ENCODE peak calls at places on chromosomes 7 and 10, in eight cellular contexts. U, R, C, H, M, L, Q and I are unnamed samples.

GRCh38 chr10:47024399-47025252 is 113.4 kb downstream of the PTPN20 start:
- DNase-seq in U (peak), R (peak), C (peak), H (peak), M (peak), L (peak), Q (peak), I (peak)

GRCh38 chr10:24432478-24433416 is 223.8 kb downstream of the KIAA1217 start:
- DNase-seq in U (no peak), R (no peak), C (no peak), H (no peak), M (peak), L (no peak), Q (peak), I (no peak)

GRCh38 chr7:159019111-159019510 is 125.6 kb downstream of the VIPR2 start:
- DNase-seq in U (no peak), R (no peak), C (no peak), H (no peak), M (peak), L (no peak), Q (no peak), I (no peak)

GRCh38 chr7:98855610-98856009 is 14.2 kb downstream of the TMEM130 start:
- DNase-seq in U (no peak), R (no peak), C (no peak), H (no peak), M (no peak), L (no peak), Q (no peak), I (no peak)

GRCh38 chr10:29028486-29028885 is 260.4 kb upstream of the LYZL1 start:
- DNase-seq in U (no peak), R (no peak), C (no peak), H (no peak), M (no peak), L (no peak), Q (no peak), I (no peak)

GRCh38 chr7:79822620-79823240 is 311.9 kb upstream of the GNAI1 start:
- DNase-seq in U (peak), R (no peak), C (no peak), H (no peak), M (no peak), L (no peak), Q (no peak), I (no peak)

GRCh38 chr10:126137557-126138221 is 241.3 kb downstream of the FANK1 start:
- DNase-seq in U (no peak), R (no peak), C (no peak), H (no peak), M (no peak), L (no peak), Q (peak), I (no peak)

GRCh38 chr10:132990684-132991545 is 48.5 kb upstream of the CFAP46 start:
- DNase-seq in U (no peak), R (no peak), C (no peak), H (no peak), M (no peak), L (no peak), Q (no peak), I (no peak)

GRCh38 chr7:121624922-121625321 is 228.8 kb upstream of the FAM3C start:
- DNase-seq in U (peak), R (no peak), C (no peak), H (no peak), M (no peak), L (no peak), Q (peak), I (no peak)

GRCh38 chr10:28858641-28859040 is 181.3 kb downstream of the BAMBI start:
- DNase-seq in U (no peak), R (no peak), C (no peak), H (no peak), M (no peak), L (no peak), Q (no peak), I (no peak)

GRCh38 chr10:121694966-121695340 is 96.7 kb upstream of the FGFR2 start:
- DNase-seq in U (no peak), R (no peak), C (no peak), H (no peak), M (no peak), L (no peak), Q (no peak), I (no peak)

GRCh38 chr7:13050703-13051102 is 363.3 kb downstream of the ARL4A start:
- DNase-seq in U (peak), R (no peak), C (no peak), H (no peak), M (peak), L (no peak), Q (peak), I (no peak)

GRCh38 chr10:43585981-43586738 is 11.7 kb upstream of the ZNF239 start:
- DNase-seq in U (no peak), R (peak), C (no peak), H (no peak), M (peak), L (peak), Q (no peak), I (no peak)

GRCh38 chr7:27605689-27606269 is 56.9 kb downstream of the HIBADH start:
- DNase-seq in U (peak), R (peak), C (no peak), H (no peak), M (peak), L (no peak), Q (peak), I (no peak)

GRCh38 chr10:89690027-89690426 is 11.4 kb upstream of the KIF20B start:
- DNase-seq in U (no peak), R (no peak), C (no peak), H (no peak), M (no peak), L (no peak), Q (no peak), I (no peak)

GRCh38 chr10:90913774-90914420 is 7.0 kb downstream of the ANKRD1 start:
- DNase-seq in U (no peak), R (no peak), C (no peak), H (no peak), M (no peak), L (no peak), Q (no peak), I (no peak)

GRCh38 chr7:130273863-130274262 is 7.2 kb downstream of the CPA2 start:
- DNase-seq in U (peak), R (peak), C (no peak), H (no peak), M (no peak), L (no peak), Q (peak), I (no peak)

GRCh38 chr7:99714171-99714570 is 20.8 kb downstream of the CYP3A7 start:
- DNase-seq in U (no peak), R (no peak), C (no peak), H (no peak), M (peak), L (no peak), Q (no peak), I (no peak)

GRCh38 chr10:6737080-6737641 is 157.1 kb upstream of the PRKCQ start:
- DNase-seq in U (peak), R (no peak), C (no peak), H (no peak), M (peak), L (no peak), Q (peak), I (no peak)

GRCh38 chr7:35695628-35695888 is 623 bp upstream of the HERPUD2 start:
- DNase-seq in U (no peak), R (no peak), C (no peak), H (no peak), M (peak), L (no peak), Q (peak), I (no peak)

GRCh38 chr10:98321203-98321780 is 53.3 kb upstream of the LOXL4 start:
- DNase-seq in U (no peak), R (no peak), C (no peak), H (no peak), M (no peak), L (no peak), Q (no peak), I (no peak)

GRCh38 chr7:30734497-30734896 is 17.4 kb upstream of the INMT start:
- DNase-seq in U (no peak), R (no peak), C (no peak), H (no peak), M (no peak), L (no peak), Q (no peak), I (no peak)

GRCh38 chr10:78741541-78741940 is 327.2 kb upstream of the ZMIZ1 start:
- DNase-seq in U (peak), R (peak), C (no peak), H (no peak), M (peak), L (no peak), Q (peak), I (no peak)

GRCh38 chr10:77835669-77836086 is 90.9 kb downstream of the DLG5 start:
- DNase-seq in U (peak), R (no peak), C (no peak), H (no peak), M (no peak), L (no peak), Q (peak), I (no peak)

GRCh38 chr7:26399309-26399610 is 107.6 kb downstream of the SNX10 start:
- DNase-seq in U (no peak), R (peak), C (no peak), H (no peak), M (peak), L (no peak), Q (peak), I (no peak)

GRCh38 chr10:117462424-117462792 is 80.1 kb upstream of the EMX2 start:
- DNase-seq in U (no peak), R (peak), C (no peak), H (no peak), M (no peak), L (no peak), Q (peak), I (no peak)

GRCh38 chr10:86520871-86521619 is 547 bp downstream of the WAPL start:
- DNase-seq in U (peak), R (peak), C (no peak), H (peak), M (peak), L (peak), Q (peak), I (peak)

GRCh38 chr7:113198226-113198625 is 79.9 kb upstream of the SMIM30 start:
- DNase-seq in U (peak), R (no peak), C (no peak), H (no peak), M (no peak), L (no peak), Q (no peak), I (no peak)

DNA sequence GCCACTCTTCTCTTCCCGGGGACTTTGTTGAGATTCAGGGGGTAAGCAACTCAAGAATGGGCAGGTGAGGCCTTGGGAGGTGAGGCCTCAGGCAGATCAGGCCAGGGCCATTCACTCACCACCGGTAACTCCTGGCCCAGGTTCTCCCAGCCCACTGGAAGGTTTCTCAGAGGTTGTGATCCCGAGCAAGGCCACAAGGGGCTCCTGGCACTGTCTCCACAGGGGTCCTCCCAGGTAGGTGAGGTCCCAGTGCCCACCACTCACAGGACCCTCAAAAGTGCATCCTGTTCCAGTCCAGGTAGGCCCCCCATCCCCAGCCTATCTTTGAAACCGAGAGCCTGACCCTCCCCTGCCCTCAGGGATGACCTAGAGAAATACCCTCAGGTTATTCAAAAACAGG is 236.1 kb downstream of the BUB3 start:
- DNase-seq in U (no peak), R (no peak), C (no peak), H (no peak), M (no peak), L (no peak), Q (no peak), I (peak)
- TF ChIP-seq CTCF in U (no peak), R (no peak), C (no peak), H (no peak), M (no peak), L (no peak), Q (no peak), I (peak)

GRCh38 chr7:145875267-145875666 is 241.3 kb upstream of the CNTNAP2 start:
- DNase-seq in U (no peak), R (no peak), C (no peak), H (no peak), M (no peak), L (no peak), Q (no peak), I (no peak)

GRCh38 chr7:145876376-145876775 is 240.2 kb upstream of the CNTNAP2 start:
- DNase-seq in U (no peak), R (no peak), C (no peak), H (no peak), M (no peak), L (no peak), Q (no peak), I (no peak)
- TF ChIP-seq CTCF in U (no peak), R (no peak), C (no peak), H (no peak), M (no peak), L (no peak), Q (no peak), I (no peak)

DNA sequence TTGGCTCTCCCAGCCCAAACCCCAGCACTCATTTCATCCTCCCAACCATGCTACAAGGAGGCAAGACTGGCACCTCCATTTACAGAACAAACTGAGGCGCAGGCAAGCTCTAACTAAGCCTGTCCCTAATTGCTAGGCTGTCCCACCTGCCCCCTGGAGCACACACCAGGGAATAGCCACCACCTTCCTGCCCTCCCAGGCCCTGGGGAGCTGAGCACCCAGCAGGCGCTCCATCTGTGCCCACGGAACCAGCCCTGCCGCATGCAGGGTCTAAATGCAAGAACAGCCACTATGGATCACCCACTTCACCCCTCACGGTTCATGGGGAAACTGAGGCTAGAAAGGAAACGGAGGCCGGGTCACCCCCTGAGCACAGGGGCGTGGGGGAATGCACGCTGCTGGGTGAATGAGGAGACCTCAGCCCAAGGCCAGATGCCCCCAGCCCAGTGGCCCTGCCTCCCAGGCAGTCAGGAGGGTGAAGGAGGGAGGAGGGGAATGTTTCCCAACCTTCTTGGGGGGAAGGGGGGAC is 16.5 kb downstream of the PDGFA start:
- DNase-seq in U (no peak), R (no peak), C (no peak), H (no peak), M (no peak), L (no peak), Q (no peak), I (no peak)
- TF ChIP-seq CTCF in U (peak), R (no peak), C (no peak), H (no peak), M (no peak), L (no peak), Q (no peak), I (no peak)

DNA sequence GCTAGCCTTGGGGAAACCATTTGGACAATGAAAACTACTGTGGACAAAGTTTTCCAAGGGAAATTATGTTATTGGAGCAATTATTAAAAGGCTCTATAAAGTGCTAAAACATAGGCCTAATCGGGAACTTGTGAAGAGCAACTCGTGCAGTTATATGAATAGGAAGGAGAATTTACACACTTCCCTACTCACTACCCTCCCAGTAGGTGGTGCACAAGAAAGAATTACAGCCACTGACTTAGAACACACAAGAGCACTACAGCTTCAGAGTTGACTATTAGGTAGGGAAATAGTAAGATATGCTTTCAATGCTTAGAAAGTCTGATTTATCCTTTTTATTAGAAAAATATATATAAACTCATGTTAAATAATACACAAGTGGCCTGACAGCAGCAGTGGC is 47.2 kb downstream of the GSAP start:
- DNase-seq in U (peak), R (no peak), C (no peak), H (peak), M (peak), L (no peak), Q (no peak), I (no peak)
- TF ChIP-seq CTCF in U (peak), R (peak), C (no peak), H (no peak), M (peak), L (peak), Q (no peak), I (peak)